ENCODE peak calls at places on chromosomes 7 and 10, in ten cellular contexts. Y is sigmoid colon, G is thoracic aorta, R is IMR-90, H is A673, I is AG04450, Q is transverse colon, W is lung, V is right atrium auricular region, O is ovary. D is an unnamed sample.

GRCh38 chr7:47483604-47484273 is 98.2 kb downstream of the TNS3 start:
- DNase-seq in Y (no peak), H (no peak), O (no peak), V (no peak), I (no peak), G (no peak), Q (no peak), W (no peak), R (peak), D (no peak)

GRCh38 chr7:82805527-82805960 is 357.1 kb downstream of the PCLO start:
- DNase-seq in W (no peak), I (peak), G (no peak), O (no peak), H (peak), V (no peak), R (peak), Q (no peak), Y (no peak), D (no peak)

GRCh38 chr7:127616709-127617108 is 1.2 kb downstream of the PAX4 start:
- DNase-seq in O (no peak), I (no peak), V (no peak), H (no peak), Y (no peak), Q (no peak), W (no peak), G (no peak), R (no peak), D (no peak)

GRCh38 chr10:130441041-130441440 is 304.9 kb downstream of the GLRX3 start:
- DNase-seq in I (no peak), Y (no peak), V (peak), Q (no peak), G (no peak), O (no peak), H (no peak), R (no peak), W (no peak), D (no peak)

GRCh38 chr10:42952358-42952757 is 124.5 kb upstream of the RET start:
- DNase-seq in O (peak), R (no peak), I (no peak), Q (no peak), W (peak), G (no peak), Y (peak), V (peak), H (peak), D (no peak)

GRCh38 chr7:94420321-94420720 is 25.6 kb downstream of the COL1A2 start:
- DNase-seq in V (no peak), G (no peak), O (no peak), Q (no peak), I (no peak), R (peak), H (no peak), Y (no peak), W (no peak), D (no peak)

GRCh38 chr10:133061296-133062038 is 26.3 kb upstream of the ADGRA1 start:
- DNase-seq in H (no peak), G (no peak), R (no peak), V (no peak), I (no peak), Q (no peak), W (no peak), Y (no peak), O (no peak), D (no peak)

GRCh38 chr7:45033931-45034290 is 33.9 kb downstream of the CCM2 start:
- DNase-seq in G (no peak), V (no peak), W (no peak), Q (no peak), I (no peak), R (no peak), O (no peak), H (no peak), Y (no peak), D (no peak)

GRCh38 chr10:132185601-132186487 is 904 bp upstream of the DPYSL4 start:
- DNase-seq in G (no peak), V (no peak), Y (no peak), H (no peak), O (peak), W (no peak), R (peak), I (no peak), Q (peak), D (peak)

GRCh38 chr7:2175091-2175490 is 57.7 kb downstream of the MAD1L1 start:
- DNase-seq in R (no peak), O (no peak), W (no peak), H (no peak), Q (no peak), I (no peak), G (no peak), V (peak), Y (no peak), D (no peak)

GRCh38 chr7:125347264-125347663 is 417.6 kb upstream of the POT1 start:
- DNase-seq in O (no peak), R (no peak), Q (no peak), W (no peak), Y (no peak), H (no peak), V (no peak), G (no peak), I (no peak), D (no peak)

GRCh38 chr7:12220321-12221046 is 9.4 kb downstream of the TMEM106B start:
- DNase-seq in V (no peak), R (no peak), O (no peak), I (no peak), H (no peak), Y (no peak), W (no peak), G (no peak), Q (no peak), D (no peak)

GRCh38 chr7:132666076-132666775 is 90.0 kb upstream of the PLXNA4 start:
- DNase-seq in H (no peak), W (no peak), Y (no peak), Q (no peak), G (no peak), V (no peak), R (peak), I (no peak), O (no peak), D (peak)

GRCh38 chr10:50396491-50397311 is 145.4 kb upstream of the ASAH2 start:
- DNase-seq in O (no peak), W (no peak), V (no peak), H (no peak), I (no peak), R (peak), G (no peak), Y (no peak), Q (no peak), D (peak)

DNA sequence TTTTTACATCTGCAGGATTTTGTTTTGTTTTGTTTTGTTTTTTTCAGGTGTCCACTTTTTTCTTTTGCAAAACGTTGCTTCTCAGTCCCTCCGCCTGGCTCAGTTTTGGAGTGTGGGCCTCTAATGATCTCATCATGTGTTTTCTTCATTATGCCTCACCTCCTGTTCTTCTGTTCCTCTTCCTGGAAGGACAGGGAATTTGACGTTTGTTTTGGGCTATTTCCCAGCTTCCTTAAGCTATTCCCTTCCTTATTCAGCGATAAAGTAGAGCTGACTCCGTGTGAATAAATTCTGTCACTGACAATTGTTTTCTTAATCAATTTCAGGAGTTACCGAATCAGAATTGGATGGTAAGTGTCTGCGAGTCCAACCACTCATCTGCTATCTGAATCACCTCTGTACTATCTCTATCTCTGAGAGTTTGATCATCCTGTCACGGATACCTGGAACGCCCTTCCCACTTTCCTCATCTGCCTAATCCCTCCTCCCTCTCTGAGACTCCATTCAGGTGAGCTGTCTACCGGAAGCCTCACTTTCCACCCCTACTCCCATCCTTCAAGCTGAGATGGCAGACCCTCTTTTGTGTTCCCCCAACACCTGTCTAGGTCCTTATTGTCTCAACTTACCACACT is 218.4 kb downstream of the GATA3 start:
- DNase-seq in R (no peak), V (no peak), G (no peak), O (no peak), Q (no peak), I (no peak), H (no peak), W (no peak), Y (no peak), D (peak)
- H3K27ac ChIP-seq in R (no peak), V (no peak), G (no peak), O (no peak), Q (no peak), I (no peak), H (no peak), W (no peak), Y (no peak), D (no peak)

GRCh38 chr7:75758491-75758890 is 13.5 kb downstream of the CCL26 start:
- DNase-seq in W (no peak), V (no peak), I (no peak), Q (no peak), G (no peak), O (no peak), H (no peak), R (peak), Y (no peak), D (no peak)

GRCh38 chr7:75762350-75762917 is 9.6 kb downstream of the CCL26 start:
- DNase-seq in O (no peak), G (no peak), R (peak), W (no peak), V (no peak), I (peak), Q (no peak), Y (no peak), H (peak), D (peak)

GRCh38 chr7:75756340-75757297 is 15.4 kb downstream of the CCL26 start:
- DNase-seq in W (no peak), I (no peak), R (peak), V (no peak), G (no peak), O (no peak), Q (no peak), Y (no peak), H (peak), D (peak)

GRCh38 chr7:75757860-75758259 is 14.2 kb downstream of the CCL26 start:
- DNase-seq in I (no peak), W (no peak), Y (no peak), R (no peak), V (no peak), Q (no peak), O (no peak), H (no peak), G (no peak), D (no peak)

GRCh38 chr7:75757298-75757676 is 14.7 kb downstream of the CCL26 start:
- DNase-seq in Y (no peak), H (no peak), G (no peak), W (no peak), V (no peak), R (no peak), O (no peak), Q (no peak), I (no peak), D (no peak)
- TF ChIP-seq CTCF in Y (no peak), H (no peak), G (no peak), W (no peak), V (no peak), R (no peak), O (no peak), Q (no peak), I (no peak), D (no peak)

GRCh38 chr7:74586258-74587200 is 71.0 kb upstream of the GTF2I start:
- DNase-seq in H (no peak), I (no peak), O (peak), G (no peak), Y (peak), R (no peak), V (no peak), W (no peak), Q (no peak), D (no peak)
- H3K4me3 ChIP-seq in H (no peak), I (no peak), O (no peak), G (no peak), Y (no peak), R (no peak), V (no peak), W (no peak), Q (no peak), D (no peak)

GRCh38 chr10:104259999-104260774 is 5.5 kb downstream of the GSTO1 start:
- DNase-seq in O (no peak), I (no peak), G (no peak), Y (no peak), W (no peak), H (no peak), R (peak), V (no peak), Q (no peak), D (peak)

GRCh38 chr10:104260775-104261115 is 6.1 kb downstream of the GSTO1 start:
- DNase-seq in V (no peak), H (peak), O (no peak), Q (no peak), G (no peak), Y (no peak), R (peak), W (no peak), I (no peak), D (no peak)

GRCh38 chr10:104257235-104257634 is 2.5 kb downstream of the GSTO1 start:
- DNase-seq in W (no peak), V (no peak), O (no peak), Y (no peak), H (no peak), R (no peak), Q (no peak), G (no peak), I (no peak), D (no peak)

GRCh38 chr10:104258209-104258608 is 3.5 kb downstream of the GSTO1 start:
- DNase-seq in Q (no peak), O (no peak), V (no peak), W (no peak), I (no peak), R (no peak), G (no peak), H (no peak), Y (no peak), D (no peak)

DNA sequence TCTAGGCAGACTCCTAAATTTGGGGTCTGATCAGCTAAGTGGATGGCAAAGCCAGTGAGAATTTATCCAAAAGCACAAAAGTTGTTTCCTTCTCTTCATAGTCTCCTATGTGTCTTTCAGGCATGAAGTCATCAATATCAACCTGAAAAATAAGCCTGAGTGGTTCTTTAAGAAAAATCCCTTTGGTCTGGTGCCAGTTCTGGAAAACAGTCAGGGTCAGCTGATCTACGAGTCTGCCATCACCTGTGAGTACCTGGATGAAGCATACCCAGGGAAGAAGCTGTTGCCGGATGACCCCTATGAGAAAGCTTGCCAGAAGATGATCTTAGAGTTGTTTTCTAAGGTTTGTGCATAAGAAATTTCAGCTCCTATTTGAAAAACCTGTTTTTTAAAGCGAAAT is 4.8 kb downstream of the GSTO1 start:
- DNase-seq in Y (no peak), R (no peak), W (no peak), G (no peak), Q (no peak), O (no peak), I (no peak), H (no peak), V (no peak), D (no peak)
- H3K27ac ChIP-seq in Y (peak), R (no peak), W (peak), G (no peak), Q (peak), O (no peak), I (peak), H (no peak), V (peak), D (peak)

GRCh38 chr7:101400751-101401150 is 38.1 kb downstream of the COL26A1 start:
- DNase-seq in W (no peak), Y (no peak), H (no peak), V (no peak), G (no peak), Q (no peak), R (no peak), I (no peak), O (no peak), D (no peak)
- TF ChIP-seq CTCF in W (no peak), Y (no peak), H (no peak), V (no peak), G (no peak), Q (no peak), R (no peak), I (no peak), O (no peak), D (no peak)

GRCh38 chr10:72245949-72246525 is 27.7 kb upstream of the DDIT4 start:
- DNase-seq in G (no peak), I (no peak), H (no peak), W (no peak), R (no peak), O (no peak), Y (no peak), Q (no peak), V (no peak), D (no peak)

GRCh38 chr10:72244573-72245038 is 28.5 kb upstream of the ASCC1 start:
- DNase-seq in G (no peak), H (no peak), I (no peak), Q (no peak), V (no peak), R (no peak), O (no peak), W (no peak), Y (no peak), D (no peak)

GRCh38 chr10:72251635-72252034 is 22.1 kb upstream of the DDIT4 start:
- DNase-seq in H (no peak), G (no peak), Q (no peak), V (no peak), W (no peak), I (no peak), R (no peak), Y (no peak), O (no peak), D (no peak)

GRCh38 chr10:72250666-72251065 is 23.1 kb upstream of the DDIT4 start:
- DNase-seq in R (peak), G (no peak), Y (peak), H (no peak), Q (peak), I (no peak), W (no peak), V (peak), O (peak), D (no peak)

GRCh38 chr10:72248477-72249151 is 25.1 kb upstream of the DDIT4 start:
- DNase-seq in G (peak), O (peak), V (peak), R (no peak), W (peak), Q (peak), H (no peak), Y (peak), I (no peak), D (peak)
- H3K4me3 ChIP-seq in G (peak), O (peak), V (no peak), R (no peak), W (no peak), Q (no peak), H (no peak), Y (peak), I (no peak), D (no peak)

DNA sequence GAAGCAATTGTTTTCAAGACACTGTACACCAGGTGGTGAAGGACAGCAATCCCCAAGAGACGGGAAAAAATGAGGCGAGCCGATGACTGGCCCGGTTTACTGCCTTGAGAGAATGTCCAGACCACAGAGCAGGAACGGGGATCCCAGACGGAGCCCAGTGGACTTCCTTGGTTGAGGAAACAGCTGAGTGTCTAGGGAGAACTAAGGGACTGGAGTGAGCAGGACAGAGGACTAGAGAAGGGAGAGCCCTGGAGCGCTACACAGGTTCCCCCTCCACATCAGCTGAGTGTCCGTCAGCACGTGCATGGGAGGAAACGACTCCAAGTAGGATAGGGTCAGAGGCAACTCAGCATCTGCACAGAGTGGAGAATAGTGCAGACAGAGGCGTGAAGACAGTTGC is 7.1 kb upstream of the WDR86 start:
- DNase-seq in O (no peak), H (no peak), G (no peak), V (no peak), I (no peak), W (no peak), Q (no peak), R (no peak), Y (peak), D (peak)
- H3K27ac ChIP-seq in O (no peak), H (no peak), G (no peak), V (no peak), I (no peak), W (no peak), Q (no peak), R (no peak), Y (no peak), D (no peak)

DNA sequence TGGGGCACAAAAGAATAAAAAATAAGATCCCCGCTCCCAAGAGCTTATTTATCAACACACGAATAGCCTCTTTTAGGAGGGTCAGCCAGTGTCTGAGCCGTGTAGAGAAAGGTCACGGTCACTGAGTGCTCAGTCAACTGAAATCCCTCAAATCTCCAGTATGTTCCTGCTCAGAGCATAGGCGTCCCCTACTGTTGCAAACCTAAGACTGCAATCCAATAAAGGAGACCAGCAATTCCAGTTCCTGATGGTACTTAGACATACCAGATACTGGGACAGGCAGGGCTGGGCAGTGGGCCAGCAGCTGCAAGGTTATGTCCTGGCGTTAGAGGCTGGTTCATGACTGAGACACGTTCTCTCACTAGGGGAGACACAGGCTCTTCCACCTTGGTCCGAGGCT is 93.6 kb downstream of the CACNB2 start:
- DNase-seq in Y (no peak), R (no peak), G (no peak), V (no peak), H (no peak), W (no peak), I (no peak), O (peak), Q (peak), D (no peak)
- TF ChIP-seq CTCF in Y (no peak), R (no peak), G (no peak), V (peak), H (peak), W (no peak), I (no peak), O (no peak), Q (no peak), D (peak)

GRCh38 chr10:6194291-6194690 is 8.4 kb upstream of the PFKFB3 start:
- DNase-seq in O (no peak), W (no peak), Y (no peak), Q (no peak), R (no peak), V (no peak), H (no peak), G (no peak), I (no peak), D (no peak)

GRCh38 chr10:6195376-6195775 is 7.4 kb upstream of the PFKFB3 start:
- DNase-seq in O (peak), V (no peak), H (no peak), I (no peak), G (peak), Y (no peak), W (no peak), Q (no peak), R (peak), D (no peak)

GRCh38 chr10:6191147-6191546 is 11.6 kb upstream of the PFKFB3 start:
- DNase-seq in R (no peak), Q (no peak), H (no peak), W (no peak), I (no peak), Y (no peak), V (no peak), O (no peak), G (no peak), D (no peak)

GRCh38 chr10:6187278-6187677 is 15.5 kb upstream of the PFKFB3 start:
- DNase-seq in Q (no peak), H (no peak), V (no peak), Y (no peak), O (no peak), G (no peak), W (no peak), I (no peak), R (no peak), D (no peak)

DNA sequence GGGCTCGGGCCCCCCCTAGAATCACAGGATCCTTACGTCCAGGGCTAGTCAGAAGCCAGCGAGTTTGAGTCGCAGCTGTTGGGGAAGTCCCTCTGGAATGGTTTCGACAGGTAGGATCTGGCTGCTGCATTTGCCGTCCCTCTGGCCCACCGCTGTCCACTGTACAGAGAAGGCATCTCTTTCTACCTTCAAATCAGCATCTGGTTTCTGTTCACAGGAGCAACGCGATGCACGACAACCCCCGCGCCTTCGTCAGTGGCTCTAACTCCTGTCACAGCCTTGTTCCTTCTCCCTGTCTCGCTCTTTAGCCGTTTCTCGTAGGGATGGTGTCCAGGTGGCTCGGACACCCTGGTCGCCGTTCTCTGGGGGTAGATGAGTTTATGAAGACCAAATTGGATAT is 11.2 kb upstream of the PFKFB3 start:
- DNase-seq in Q (no peak), G (no peak), I (no peak), Y (peak), V (no peak), R (no peak), H (no peak), W (no peak), O (no peak), D (no peak)
- H3K4me3 ChIP-seq in Q (no peak), G (no peak), I (no peak), Y (no peak), V (no peak), R (no peak), H (no peak), W (no peak), O (no peak), D (no peak)